ENCODE peak calls at places on chromosomes 6 and 20, in four cellular contexts. One of them, this sample, is unnamed.

GRCh38 chr6:52020961-52021570 is 66.3 kb downstream of the PKHD1 start:
- DNase-seq in HepG2: peak; percentile 36
- DNase-seq in GM12878: no peak
- DNase-seq in K562: peak; percentile 38
- DNase-seq in this sample: no peak

GRCh38 chr20:46049815-46050214 is 20.8 kb downstream of the SLC12A5 start:
- DNase-seq in HepG2: no peak
- DNase-seq in GM12878: no peak
- DNase-seq in K562: no peak
- DNase-seq in this sample: no peak

GRCh38 chr20:31948008-31948407 is 3.8 kb downstream of the PDRG1 start:
- DNase-seq in HepG2: no peak
- DNase-seq in GM12878: no peak
- DNase-seq in K562: no peak
- DNase-seq in this sample: no peak

GRCh38 chr20:2798814-2799213 is 1.6 kb downstream of the CPXM1 start:
- DNase-seq in K562: peak; percentile 28
- DNase-seq in GM12878: no peak
- DNase-seq in HepG2: no peak
- DNase-seq in this sample: no peak

GRCh38 chr6:75855047-75855446 is 106.0 kb downstream of the MYO6 start:
- DNase-seq in K562: peak; percentile 75
- DNase-seq in GM12878: no peak
- DNase-seq in HepG2: peak; percentile 59
- DNase-seq in this sample: peak; percentile 23

GRCh38 chr6:109174911-109175310 is 79.6 kb downstream of the CEP57L1 start:
- DNase-seq in K562: no peak
- DNase-seq in GM12878: no peak
- DNase-seq in HepG2: no peak
- DNase-seq in this sample: no peak

GRCh38 chr20:3101737-3102574 is 17.4 kb upstream of the AVP start:
- DNase-seq in HepG2: no peak
- DNase-seq in K562: no peak
- DNase-seq in GM12878: peak; percentile 5
- DNase-seq in this sample: no peak

GRCh38 chr20:58907481-58908137 is 55.1 kb downstream of the GNAS start:
- DNase-seq in GM12878: peak; percentile 98
- DNase-seq in K562: peak; percentile 88
- DNase-seq in HepG2: peak; percentile 50
- DNase-seq in this sample: no peak

GRCh38 chr6:109356237-109356636 is 26.0 kb downstream of the CD164 start:
- DNase-seq in K562: no peak
- DNase-seq in GM12878: no peak
- DNase-seq in HepG2: no peak
- DNase-seq in this sample: no peak

GRCh38 chr20:63529180-63529860 is 7.9 kb downstream of the PTK6 start:
- DNase-seq in HepG2: no peak
- DNase-seq in GM12878: no peak
- DNase-seq in K562: no peak
- DNase-seq in this sample: no peak

GRCh38 chr20:51460163-51460562 is 82.4 kb downstream of the NFATC2 start:
- DNase-seq in K562: no peak
- DNase-seq in GM12878: no peak
- DNase-seq in HepG2: no peak
- DNase-seq in this sample: no peak

GRCh38 chr20:32474717-32474966 is 110.5 kb downstream of the NOL4L start:
- DNase-seq in GM12878: no peak
- DNase-seq in HepG2: no peak
- DNase-seq in K562: no peak
- DNase-seq in this sample: no peak

GRCh38 chr6:157020398-157021266 is 243.5 kb downstream of the ARID1B start:
- DNase-seq in K562: peak; percentile 78
- DNase-seq in HepG2: peak; percentile 51
- DNase-seq in GM12878: no peak
- DNase-seq in this sample: peak; percentile 66

GRCh38 chr6:28782113-28782673 is 141.6 kb downstream of the TRIM27 start:
- DNase-seq in GM12878: no peak
- DNase-seq in HepG2: no peak
- DNase-seq in K562: peak; percentile 44
- DNase-seq in this sample: no peak

GRCh38 chr6:41527721-41528408 is 18.3 kb upstream of the FOXP4 start:
- DNase-seq in GM12878: no peak
- DNase-seq in HepG2: peak; percentile 41
- DNase-seq in K562: no peak
- DNase-seq in this sample: peak; percentile 23

GRCh38 chr6:1761472-1761871 is 151.8 kb downstream of the FOXC1 start:
- DNase-seq in HepG2: peak; percentile 27
- DNase-seq in GM12878: no peak
- DNase-seq in K562: no peak
- DNase-seq in this sample: no peak

GRCh38 chr6:79421707-79422484 is 115.3 kb downstream of the LCA5 start:
- DNase-seq in K562: no peak
- DNase-seq in GM12878: peak; percentile 12
- DNase-seq in HepG2: no peak
- DNase-seq in this sample: no peak

GRCh38 chr6:33199687-33200233 is 705 bp downstream of the RXRB start:
- DNase-seq in HepG2: peak; percentile 88
- DNase-seq in K562: peak; percentile 98
- DNase-seq in GM12878: no peak
- DNase-seq in this sample: peak; percentile 86

GRCh38 chr6:139296927-139297326 is 5.1 kb upstream of the TXLNB start:
- DNase-seq in GM12878: no peak
- DNase-seq in K562: no peak
- DNase-seq in HepG2: no peak
- DNase-seq in this sample: no peak

GRCh38 chr6:35400901-35401311 is 51.2 kb upstream of the FANCE start:
- DNase-seq in GM12878: no peak
- DNase-seq in HepG2: no peak
- DNase-seq in K562: no peak
- DNase-seq in this sample: no peak

GRCh38 chr20:62500237-62500864 is 24.6 kb upstream of the GATA5 start:
- DNase-seq in HepG2: peak; percentile 56
- DNase-seq in K562: peak; percentile 82
- DNase-seq in GM12878: no peak
- DNase-seq in this sample: peak; percentile 88

GRCh38 chr6:158290659-158291058 is 21.6 kb upstream of the TULP4 start:
- DNase-seq in K562: no peak
- DNase-seq in HepG2: no peak
- DNase-seq in GM12878: peak; percentile 39
- DNase-seq in this sample: no peak

GRCh38 chr6:94144807-94145206 is 725.4 kb upstream of the EPHA7 start:
- DNase-seq in GM12878: no peak
- DNase-seq in K562: no peak
- DNase-seq in HepG2: no peak
- DNase-seq in this sample: no peak

GRCh38 chr20:58650181-58650775 is 805 bp upstream of the STX16 start:
- DNase-seq in HepG2: no peak
- DNase-seq in GM12878: no peak
- DNase-seq in K562: no peak
- DNase-seq in this sample: no peak

GRCh38 chr20:846894-847278 is 13.4 kb downstream of the FAM110A start:
- DNase-seq in HepG2: no peak
- DNase-seq in GM12878: no peak
- DNase-seq in K562: no peak
- DNase-seq in this sample: no peak

GRCh38 chr6:163181666-163182180 is 232.8 kb upstream of the QKI start:
- DNase-seq in GM12878: no peak
- DNase-seq in HepG2: no peak
- DNase-seq in K562: no peak
- DNase-seq in this sample: no peak

GRCh38 chr6:155985660-155986138 is 530.1 kb upstream of the NOX3 start:
- DNase-seq in K562: no peak
- DNase-seq in HepG2: no peak
- DNase-seq in GM12878: no peak
- DNase-seq in this sample: no peak

GRCh38 chr20:47258745-47259695 is 97.5 kb downstream of the ZMYND8 start:
- DNase-seq in HepG2: no peak
- DNase-seq in K562: no peak
- DNase-seq in GM12878: peak; percentile 98
- DNase-seq in this sample: no peak

GRCh38 chr6:2810092-2810671 is 31.5 kb downstream of the SERPINB1 start:
- DNase-seq in K562: no peak
- DNase-seq in GM12878: no peak
- DNase-seq in HepG2: no peak
- DNase-seq in this sample: no peak

GRCh38 chr6:52160468-52161104 is 25.6 kb upstream of the IL17A start:
- DNase-seq in HepG2: no peak
- DNase-seq in GM12878: no peak
- DNase-seq in K562: no peak
- DNase-seq in this sample: no peak

GRCh38 chr6:168118935-168119334 is 39.9 kb upstream of the FRMD1 start:
- DNase-seq in HepG2: no peak
- DNase-seq in GM12878: no peak
- DNase-seq in K562: no peak
- DNase-seq in this sample: no peak

GRCh38 chr6:168115748-168116445 is 36.9 kb upstream of the FRMD1 start:
- DNase-seq in GM12878: no peak
- DNase-seq in HepG2: no peak
- DNase-seq in K562: no peak
- DNase-seq in this sample: no peak

GRCh38 chr6:168116975-168117899 is 38.2 kb upstream of the FRMD1 start:
- DNase-seq in HepG2: peak; percentile 58
- DNase-seq in GM12878: no peak
- DNase-seq in K562: peak; percentile 42
- DNase-seq in this sample: no peak

GRCh38 chr6:168117942-168118341 is 38.9 kb upstream of the FRMD1 start:
- DNase-seq in GM12878: no peak
- DNase-seq in K562: no peak
- DNase-seq in HepG2: no peak
- DNase-seq in this sample: no peak

GRCh38 chr6:168116446-168116974 is 37.5 kb upstream of the FRMD1 start:
- DNase-seq in HepG2: no peak
- DNase-seq in K562: no peak
- DNase-seq in GM12878: no peak
- DNase-seq in this sample: no peak
- TF ChIP-seq NR2C2 in HepG2: no peak
- TF ChIP-seq NR2C2 in K562: no peak
- TF ChIP-seq NR2C2 in GM12878: no peak
- TF ChIP-seq NR2C2 in this sample: no peak

DNA sequence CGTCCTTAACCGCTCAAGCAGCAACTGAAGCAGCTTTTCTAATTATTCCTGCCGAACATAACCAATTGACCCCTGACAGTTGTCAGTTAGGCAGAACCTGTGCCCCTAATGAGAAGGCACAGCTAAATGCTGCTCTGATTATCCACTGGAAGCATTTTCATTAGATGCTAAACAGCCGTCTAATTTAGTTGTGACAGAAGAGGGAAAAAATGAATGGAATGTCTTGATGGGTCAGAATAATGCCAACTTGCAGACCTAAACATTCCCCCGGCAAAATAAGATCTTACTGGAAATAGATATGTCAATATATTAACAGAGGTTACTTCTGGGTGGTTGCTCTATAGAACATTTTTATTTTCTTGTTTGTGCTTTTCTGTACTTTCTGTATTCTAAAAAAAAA is 84.9 kb upstream of the SMLR1 start:
- DNase-seq in HepG2: no peak
- DNase-seq in GM12878: no peak
- DNase-seq in K562: no peak
- DNase-seq in this sample: no peak
- TF ChIP-seq NR2C2 in HepG2: no peak
- TF ChIP-seq NR2C2 in GM12878: no peak
- TF ChIP-seq NR2C2 in K562: no peak
- TF ChIP-seq NR2C2 in this sample: no peak

GRCh38 chr6:168880271-168880670 is 373.4 kb downstream of the THBS2 start:
- DNase-seq in K562: no peak
- DNase-seq in GM12878: no peak
- DNase-seq in HepG2: no peak
- DNase-seq in this sample: no peak
- TF ChIP-seq NR2C2 in K562: no peak
- TF ChIP-seq NR2C2 in GM12878: no peak
- TF ChIP-seq NR2C2 in HepG2: no peak
- TF ChIP-seq NR2C2 in this sample: no peak

GRCh38 chr6:152863618-152864326 is 113.2 kb downstream of the VIP start:
- DNase-seq in GM12878: peak; percentile 8
- DNase-seq in HepG2: peak; percentile 74
- DNase-seq in K562: peak; percentile 88
- DNase-seq in this sample: peak; percentile 54
- TF ChIP-seq NR2C2 in GM12878: no peak
- TF ChIP-seq NR2C2 in HepG2: no peak
- TF ChIP-seq NR2C2 in K562: no peak
- TF ChIP-seq NR2C2 in this sample: no peak

This sample was measured in WTC11.